ENCODE peak calls at places on chromosome 4, in seven cellular contexts. M is AG04450; B is HCT116; Q is astrocyte; L is NCI-H345; P is ecto neural progenitor cell; T is activated naive CD4-positive, alpha-beta T cell. U is an unnamed sample.

GRCh38 chr4:117239434-117239833 is 154.1 kb upstream of the TRAM1L1 start:
- DNase-seq in M (no peak), B (no peak), Q (no peak), L (no peak), P (no peak), T (no peak), U (no peak)

GRCh38 chr4:113821851-113822250 is 60.3 kb upstream of the CAMK2D start:
- DNase-seq in M (no peak), B (no peak), Q (peak; percentile 74), L (no peak), P (no peak), T (no peak), U (no peak)

GRCh38 chr4:122746485-122746965 is 14.0 kb downstream of the BBS12 start:
- DNase-seq in M (no peak), B (no peak), Q (no peak), L (no peak), P (no peak), T (no peak), U (no peak)

GRCh38 chr4:125704726-125705125 is 390.0 kb downstream of the FAT4 start:
- DNase-seq in M (no peak), B (no peak), Q (peak; percentile 46), L (no peak), P (no peak), T (no peak), U (no peak)

GRCh38 chr4:186158021-186158859 is 33.1 kb upstream of the CYP4V2 start:
- DNase-seq in M (no peak), B (no peak), Q (no peak), L (no peak), P (peak; percentile 43), T (no peak), U (no peak)

GRCh38 chr4:36758312-36758690 is 476.9 kb downstream of the DTHD1 start:
- DNase-seq in M (no peak), B (no peak), Q (no peak), L (no peak), P (no peak), T (no peak), U (no peak)

GRCh38 chr4:16026155-16026761 is 57.6 kb downstream of the PROM1 start:
- DNase-seq in M (peak; percentile 21), B (peak; percentile 48), Q (peak; percentile 33), L (peak; percentile 44), P (no peak), T (no peak), U (peak; percentile 46)

GRCh38 chr4:83852085-83852451 is 316.2 kb downstream of the GPAT3 start:
- DNase-seq in M (peak; percentile 52), B (peak; percentile 41), Q (peak; percentile 88), L (no peak), P (no peak), T (no peak), U (no peak)

GRCh38 chr4:1192493-1193205 is 20.3 kb upstream of the SPON2 start:
- DNase-seq in M (no peak), B (no peak), Q (no peak), L (no peak), P (peak; percentile 45), T (no peak), U (no peak)

GRCh38 chr4:139483000-139483399 is 29.1 kb downstream of the RAB33B start:
- DNase-seq in M (no peak), B (no peak), Q (no peak), L (no peak), P (no peak), T (no peak), U (no peak)

GRCh38 chr4:52643846-52644245 is 15.3 kb downstream of the USP46 start:
- DNase-seq in M (peak; percentile 20), B (peak; percentile 4), Q (peak; percentile 71), L (no peak), P (no peak), T (no peak), U (peak; percentile 55)

GRCh38 chr4:54199919-54200318 is 29.2 kb upstream of the PDGFRA start:
- DNase-seq in M (no peak), B (no peak), Q (no peak), L (no peak), P (no peak), T (no peak), U (no peak)

GRCh38 chr4:825063-825968 is 613 bp downstream of the CPLX1 start:
- DNase-seq in M (no peak), B (no peak), Q (no peak), L (no peak), P (peak; percentile 70), T (no peak), U (no peak)

GRCh38 chr4:102625232-102625930 is 124.2 kb downstream of the NFKB1 start:
- DNase-seq in M (no peak), B (no peak), Q (no peak), L (no peak), P (no peak), T (peak; percentile 7), U (no peak)

GRCh38 chr4:105624530-105624929 is 72.1 kb downstream of the ARHGEF38 start:
- DNase-seq in M (no peak), B (no peak), Q (peak; percentile 81), L (no peak), P (no peak), T (no peak), U (no peak)

GRCh38 chr4:65670331-65671031 is at the start of gene EPHA5:
- DNase-seq in M (peak; percentile 21), B (no peak), Q (peak; percentile 97), L (peak; percentile 65), P (peak; percentile 88), T (no peak), U (peak; percentile 66)

GRCh38 chr4:46390353-46391058 is 578 bp upstream of the GABRA2 start:
- DNase-seq in M (no peak), B (no peak), Q (no peak), L (no peak), P (peak; percentile 55), T (no peak), U (peak; percentile 10)

GRCh38 chr4:137621056-137621455 is 88.8 kb upstream of the PCDH18 start:
- DNase-seq in M (no peak), B (no peak), Q (peak; percentile 8), L (peak; percentile 70), P (no peak), T (no peak), U (peak; percentile 34)

GRCh38 chr4:4859010-4859798 is at the start of gene MSX1:
- DNase-seq in M (peak; percentile 18), B (peak; percentile 60), Q (peak; percentile 67), L (peak; percentile 70), P (peak; percentile 96), T (no peak), U (peak; percentile 85)

GRCh38 chr4:93719552-93719951 is 109.0 kb upstream of the ATOH1 start:
- DNase-seq in M (no peak), B (no peak), Q (no peak), L (no peak), P (no peak), T (no peak), U (no peak)

GRCh38 chr4:99755223-99755944 is 61.2 kb upstream of the DAPP1 start:
- DNase-seq in M (no peak), B (no peak), Q (peak; percentile 46), L (peak; percentile 62), P (no peak), T (no peak), U (no peak)

GRCh38 chr4:186657766-186658165 is 65.9 kb downstream of the FAT1 start:
- DNase-seq in M (no peak), B (peak; percentile 35), Q (peak; percentile 62), L (peak; percentile 45), P (no peak), T (no peak), U (no peak)

GRCh38 chr4:20474119-20474518 is 222.4 kb downstream of the SLIT2 start:
- DNase-seq in M (no peak), B (no peak), Q (no peak), L (no peak), P (no peak), T (no peak), U (no peak)

GRCh38 chr4:187603093-187603395 is 392.5 kb upstream of the ZFP42 start:
- DNase-seq in M (peak; percentile 69), B (no peak), Q (peak; percentile 98), L (no peak), P (no peak), T (no peak), U (no peak)

GRCh38 chr4:7979652-7979968 is 39.9 kb upstream of the AFAP1 start:
- DNase-seq in M (no peak), B (no peak), Q (no peak), L (no peak), P (no peak), T (no peak), U (no peak)

GRCh38 chr4:158259955-158260575 is 49.8 kb downstream of the TMEM144 start:
- DNase-seq in M (no peak), B (peak; percentile 13), Q (peak; percentile 4), L (peak; percentile 27), P (no peak), T (no peak), U (no peak)

GRCh38 chr4:151658959-151659593 is 101.7 kb downstream of the GATB start:
- DNase-seq in M (no peak), B (no peak), Q (peak; percentile 55), L (no peak), P (no peak), T (no peak), U (no peak)

GRCh38 chr4:80592950-80593349 is 257.4 kb downstream of the CFAP299 start:
- DNase-seq in M (no peak), B (no peak), Q (no peak), L (no peak), P (no peak), T (no peak), U (no peak)

GRCh38 chr4:155403886-155404285 is 27.1 kb upstream of the MAP9 start:
- DNase-seq in M (no peak), B (peak; percentile 36), Q (peak; percentile 39), L (peak; percentile 6), P (no peak), T (no peak), U (peak; percentile 7)

GRCh38 chr4:10033191-10033881 is 12.0 kb upstream of the SLC2A9 start:
- DNase-seq in M (peak; percentile 10), B (no peak), Q (peak; percentile 80), L (no peak), P (no peak), T (no peak), U (no peak)

GRCh38 chr4:71202703-71203102 is 136.1 kb upstream of the SLC4A4 start:
- DNase-seq in M (no peak), B (no peak), Q (peak; percentile 67), L (no peak), P (no peak), T (no peak), U (no peak)

GRCh38 chr4:88219099-88219498 is 60.7 kb upstream of the ABCG2 start:
- DNase-seq in M (peak; percentile 21), B (peak; percentile 28), Q (peak; percentile 30), L (peak; percentile 42), P (no peak), T (no peak), U (no peak)

GRCh38 chr4:53863731-53864130 is 200.7 kb downstream of the CHIC2 start:
- DNase-seq in M (no peak), B (no peak), Q (peak; percentile 70), L (no peak), P (no peak), T (no peak), U (no peak)

GRCh38 chr4:89829470-89830138 is 7.4 kb downstream of the SNCA start:
- DNase-seq in M (no peak), B (no peak), Q (peak; percentile 30), L (no peak), P (no peak), T (no peak), U (no peak)

GRCh38 chr4:153488006-153488718 is 22.0 kb downstream of the TMEM131L start:
- DNase-seq in M (no peak), B (no peak), Q (peak; percentile 63), L (no peak), P (no peak), T (peak; percentile 27), U (no peak)

GRCh38 chr4:71882113-71882512 is 98.2 kb upstream of the GC start:
- DNase-seq in M (no peak), B (no peak), Q (no peak), L (no peak), P (no peak), T (no peak), U (no peak)

GRCh38 chr4:153448003-153448731 is 18.0 kb upstream of the TMEM131L start:
- DNase-seq in M (peak; percentile 56), B (no peak), Q (no peak), L (peak; percentile 18), P (no peak), T (no peak), U (no peak)

GRCh38 chr4:80322716-80323115 is 12.8 kb upstream of the CFAP299 start:
- DNase-seq in M (no peak), B (no peak), Q (peak; percentile 47), L (no peak), P (no peak), T (no peak), U (no peak)

U was measured in NCI-H774.